ENCODE peak calls at places on chromosomes 13 and 19, in eight cellular contexts. O is T-helper 1 cell, T is amniotic stem cell, C is activated B cell treated with CpG ODN at 0.5 μM for 24 hours, A is dorsolateral prefrontal cortex, Y is MCF 10A, E is GM20000, Q is fibroblast of the aortic adventitia. X is an unnamed sample.

GRCh38 chr19:41795031-41795461 is 1.3 kb upstream of the CEACAM3 start:
- DNase-seq in Y (peak), Q (peak), O (peak), T (no peak), C (no peak), E (no peak), A (no peak), X (peak)

GRCh38 chr19:4337906-4338440 is 654 bp downstream of the STAP2 start:
- DNase-seq in C (no peak), A (no peak), Y (no peak), E (no peak), T (no peak), Q (peak), O (no peak), X (peak)

GRCh38 chr19:40661616-40662015 is 28.8 kb downstream of the NUMBL start:
- DNase-seq in Y (no peak), O (no peak), A (no peak), E (no peak), T (no peak), C (no peak), Q (no peak), X (no peak)

GRCh38 chr13:113138792-113139551 is 16.4 kb downstream of the F10 start:
- DNase-seq in O (no peak), C (peak), A (no peak), Y (no peak), E (no peak), T (no peak), Q (no peak), X (no peak)

GRCh38 chr13:108060111-108060510 is 155.2 kb downstream of the LIG4 start:
- DNase-seq in O (no peak), Y (no peak), C (no peak), A (no peak), Q (no peak), E (no peak), T (no peak), X (no peak)

GRCh38 chr19:7397687-7398086 is 49.0 kb downstream of the ARHGEF18 start:
- DNase-seq in E (no peak), Q (peak), Y (peak), O (no peak), A (no peak), T (peak), C (no peak), X (no peak)

GRCh38 chr19:8320564-8321066 is 560 bp downstream of the NDUFA7 start:
- DNase-seq in Q (no peak), E (no peak), O (no peak), Y (no peak), C (no peak), A (no peak), T (no peak), X (peak)

GRCh38 chr19:371501-372160 is 27.0 kb upstream of the MIER2 start:
- DNase-seq in E (no peak), O (no peak), Q (no peak), C (no peak), Y (no peak), T (no peak), A (peak), X (no peak)

GRCh38 chr13:78971355-78971754 is 312.4 kb upstream of the OBI1 start:
- DNase-seq in T (no peak), O (no peak), E (no peak), C (no peak), A (no peak), Q (no peak), Y (no peak), X (no peak)

GRCh38 chr19:1089126-1089771 is 5.9 kb downstream of the POLR2E start:
- DNase-seq in A (no peak), O (no peak), E (no peak), C (peak), Q (no peak), Y (no peak), T (no peak), X (no peak)

GRCh38 chr19:41706741-41707501 is 1.5 kb upstream of the CEACAM5 start:
- DNase-seq in T (no peak), C (peak), A (no peak), O (peak), Y (peak), E (peak), Q (no peak), X (peak)

GRCh38 chr13:47046706-47047105 is 149.9 kb upstream of the HTR2A start:
- DNase-seq in T (no peak), C (no peak), A (no peak), E (no peak), O (no peak), Y (no peak), Q (no peak), X (no peak)

GRCh38 chr19:39623946-39624345 is 21.6 kb downstream of the LGALS13 start:
- DNase-seq in Q (no peak), Y (no peak), A (no peak), T (no peak), E (no peak), C (no peak), O (no peak), X (no peak)

GRCh38 chr19:8149261-8150094 is at the start of gene FBN3:
- DNase-seq in C (no peak), E (peak), Y (no peak), O (no peak), T (no peak), Q (no peak), A (no peak), X (no peak)

GRCh38 chr19:31109626-31110025 is 239.6 kb downstream of the TSHZ3 start:
- DNase-seq in Q (no peak), O (no peak), C (no peak), Y (no peak), T (no peak), A (no peak), E (no peak), X (no peak)

GRCh38 chr13:106558527-106558926 is 9.4 kb downstream of the ARGLU1 start:
- DNase-seq in T (no peak), O (no peak), Y (no peak), Q (no peak), A (no peak), E (no peak), C (no peak), X (no peak)

GRCh38 chr13:62094937-62095336 is 679.3 kb upstream of the PCDH20 start:
- DNase-seq in E (no peak), T (no peak), A (no peak), C (no peak), Q (no peak), O (no peak), Y (no peak), X (no peak)

GRCh38 chr13:26604784-26605183 is 47.3 kb downstream of the WASF3 start:
- DNase-seq in E (no peak), Y (no peak), T (no peak), C (no peak), A (peak), Q (no peak), O (no peak), X (no peak)

GRCh38 chr19:15021286-15022007 is 27.8 kb upstream of the CASP14 start:
- DNase-seq in E (no peak), T (no peak), O (no peak), Y (no peak), Q (no peak), A (no peak), C (no peak), X (no peak)

GRCh38 chr19:4327252-4327876 is 11.3 kb downstream of the STAP2 start:
- DNase-seq in T (no peak), A (peak), O (peak), C (no peak), E (peak), Y (no peak), Q (peak), X (peak)

GRCh38 chr19:17262557-17262956 is 2.0 kb downstream of the USHBP1 start:
- DNase-seq in T (no peak), O (no peak), Y (no peak), E (no peak), C (no peak), A (no peak), Q (no peak), X (no peak)

GRCh38 chr13:96052655-96053002 is 572 bp downstream of the UGGT2 start:
- DNase-seq in T (peak), A (no peak), O (no peak), C (no peak), Q (peak), E (peak), Y (peak), X (no peak)

GRCh38 chr19:43464089-43464775 is 1.2 kb downstream of the LYPD3 start:
- DNase-seq in Y (no peak), A (peak), T (no peak), O (no peak), Q (no peak), C (peak), E (peak), X (peak)

GRCh38 chr13:30718661-30719520 is 16.5 kb upstream of the ALOX5AP start:
- DNase-seq in Q (peak), E (no peak), A (no peak), O (no peak), T (peak), C (no peak), Y (peak), X (no peak)

GRCh38 chr13:44715287-44716224 is 139.4 kb upstream of the TSC22D1 start:
- DNase-seq in O (no peak), A (no peak), T (no peak), E (no peak), Y (peak), C (no peak), Q (peak), X (no peak)

GRCh38 chr19:44587863-44588752 is 25.3 kb upstream of the IGSF23 start:
- DNase-seq in Y (peak), T (peak), C (no peak), E (no peak), O (no peak), Q (peak), A (no peak), X (peak)

GRCh38 chr19:16714702-16715294 is 4.8 kb upstream of the NWD1 start:
- DNase-seq in C (peak), Y (peak), Q (peak), A (peak), T (no peak), E (peak), O (peak), X (no peak)

GRCh38 chr13:101829484-101829883 is 377.0 kb downstream of the ITGBL1 start:
- DNase-seq in A (no peak), T (no peak), E (no peak), O (no peak), Y (no peak), C (no peak), Q (no peak), X (no peak)

GRCh38 chr13:85287528-85287927 is 511.7 kb downstream of the SLITRK6 start:
- DNase-seq in A (no peak), T (no peak), E (no peak), Y (no peak), O (no peak), C (no peak), Q (no peak), X (no peak)

GRCh38 chr13:111962431-111962891 is 104.5 kb upstream of the SOX1 start:
- DNase-seq in E (no peak), T (no peak), Y (peak), O (no peak), C (no peak), Q (no peak), A (no peak), X (no peak)

GRCh38 chr19:7833225-7834156 is 3.5 kb downstream of the EVI5L start:
- DNase-seq in C (no peak), Q (peak), Y (peak), T (no peak), E (no peak), O (no peak), A (no peak), X (no peak)

GRCh38 chr13:23796546-23796945 is 92.7 kb downstream of the MIPEP start:
- DNase-seq in Y (no peak), A (no peak), T (no peak), C (no peak), O (no peak), E (no peak), Q (no peak), X (no peak)

GRCh38 chr13:95099541-95099940 is 201.7 kb downstream of the ABCC4 start:
- DNase-seq in T (no peak), C (no peak), Y (peak), A (no peak), E (no peak), Q (peak), O (no peak), X (no peak)